ENCODE peak calls at places on chromosomes 11 and 22, in seven cellular contexts. G is central memory CD4-positive, alpha-beta T cell; I is mucosa of descending colon; N is fibroblast of pulmonary artery; L is Calu3; M is upper lobe of left lung; B is activated gamma-delta T cell treated with anti-CD3 and anti-CD28 coated beads, Interleukin-2, amount 50 U/mL, for 16 hours. V is an unnamed sample.

GRCh38 chr11:58805065-58805464 is 39.4 kb downstream of the GLYATL2 start:
- DNase-seq in N (no peak), M (no peak), B (no peak), I (no peak), G (no peak), L (no peak), V (no peak)

GRCh38 chr22:23268139-23268712 is 87.9 kb downstream of the BCR start:
- DNase-seq in L (no peak), N (no peak), G (no peak), B (no peak), I (no peak), M (no peak), V (no peak)

GRCh38 chr22:25702571-25703167 is 39.3 kb upstream of the MYO18B start:
- DNase-seq in G (no peak), B (no peak), L (no peak), I (no peak), N (no peak), M (no peak), V (no peak)

GRCh38 chr11:20670932-20671403 is 1.6 kb downstream of the NELL1 start:
- DNase-seq in N (no peak), M (peak), G (no peak), B (no peak), I (no peak), L (no peak), V (no peak)

GRCh38 chr11:19974886-19975285 is 185.4 kb downstream of the DBX1 start:
- DNase-seq in I (no peak), G (no peak), L (no peak), N (no peak), M (no peak), B (no peak), V (no peak)

GRCh38 chr22:49965291-49966040 is 4.9 kb downstream of the PIM3 start:
- DNase-seq in L (no peak), I (peak), B (no peak), G (no peak), N (no peak), M (peak), V (no peak)

GRCh38 chr11:34114471-34114870 is 9.0 kb downstream of the NAT10 start:
- DNase-seq in L (no peak), B (no peak), M (no peak), G (no peak), N (no peak), I (no peak), V (no peak)

GRCh38 chr22:19663286-19663815 is 51.0 kb upstream of the SEPTIN5 start:
- DNase-seq in M (no peak), I (peak), N (peak), B (no peak), L (peak), G (no peak), V (peak)

GRCh38 chr11:115503083-115503885 is 931 bp downstream of the CADM1 start:
- DNase-seq in I (peak), G (peak), B (no peak), N (peak), M (peak), L (peak), V (peak)

GRCh38 chr22:41768420-41768819 is 32.1 kb upstream of the CCDC134 start:
- DNase-seq in B (no peak), G (no peak), N (peak), I (no peak), M (no peak), L (no peak), V (no peak)

GRCh38 chr11:110026823-110027626 is 66.2 kb upstream of the ZC3H12C start:
- DNase-seq in B (no peak), L (no peak), G (no peak), M (no peak), I (no peak), N (no peak), V (no peak)

GRCh38 chr11:134275534-134276395 is at the start of gene GLB1L3:
- DNase-seq in M (no peak), I (peak), L (no peak), G (peak), B (peak), N (no peak), V (no peak)

GRCh38 chr11:12840871-12841516 is 166.8 kb downstream of the TEAD1 start:
- DNase-seq in I (no peak), B (no peak), G (no peak), N (no peak), M (no peak), L (no peak), V (no peak)

GRCh38 chr11:73221996-73222395 is 3.9 kb downstream of the P2RY2 start:
- DNase-seq in I (peak), N (no peak), G (no peak), B (no peak), L (no peak), M (no peak), V (no peak)